ENCODE peak calls at places on chromosome 12, in nine cellular contexts. V, A, H, B, U, E, G, S and K are unnamed samples.

GRCh38 chr12:93776581-93777018 is 99.4 kb downstream of the CRADD start:
- DNase-seq in V (no peak), A (peak; percentile 80), H (no peak), B (no peak), U (no peak), E (no peak), G (no peak), S (no peak), K (peak; percentile 50)

GRCh38 chr12:47393403-47393790 is 312.4 kb downstream of the RPAP3 start:
- DNase-seq in V (no peak), A (no peak), H (no peak), B (no peak), U (no peak), E (no peak), G (no peak), S (no peak), K (no peak)

GRCh38 chr12:80325167-80325959 is 118.7 kb upstream of the PTPRQ start:
- DNase-seq in V (no peak), A (no peak), H (no peak), B (no peak), U (no peak), E (no peak), G (no peak), S (no peak), K (no peak)

GRCh38 chr12:126607867-126608266 is 1542.6 kb downstream of the AACS start:
- DNase-seq in V (no peak), A (no peak), H (no peak), B (no peak), U (no peak), E (no peak), G (no peak), S (no peak), K (no peak)

GRCh38 chr12:107318804-107319535 is 225.6 kb upstream of the CRY1 start:
- DNase-seq in V (peak; percentile 59), A (peak; percentile 70), H (peak; percentile 46), B (no peak), U (no peak), E (no peak), G (no peak), S (no peak), K (no peak)

GRCh38 chr12:76451528-76451927 is 103.3 kb upstream of the BBS10 start:
- DNase-seq in V (no peak), A (no peak), H (no peak), B (no peak), U (no peak), E (no peak), G (no peak), S (no peak), K (no peak)

GRCh38 chr12:42609605-42610004 is 20.1 kb upstream of the PRICKLE1 start:
- DNase-seq in V (no peak), A (no peak), H (no peak), B (no peak), U (no peak), E (no peak), G (no peak), S (no peak), K (no peak)

GRCh38 chr12:82740129-82741000 is 53.7 kb downstream of the TMTC2 start:
- DNase-seq in V (peak; percentile 53), A (peak; percentile 91), H (peak; percentile 8), B (no peak), U (no peak), E (no peak), G (no peak), S (no peak), K (no peak)

GRCh38 chr12:111467862-111468245 is 62.1 kb downstream of the SH2B3 start:
- DNase-seq in V (no peak), A (no peak), H (no peak), B (no peak), U (no peak), E (no peak), G (no peak), S (no peak), K (no peak)

GRCh38 chr12:131388164-131388795 is 322.6 kb upstream of the SFSWAP start:
- DNase-seq in V (no peak), A (no peak), H (no peak), B (no peak), U (no peak), E (no peak), G (no peak), S (no peak), K (peak; percentile 5)

GRCh38 chr12:132673288-132674179 is 13.6 kb downstream of the POLE start:
- DNase-seq in V (no peak), A (no peak), H (no peak), B (no peak), U (no peak), E (no peak), G (no peak), S (no peak), K (no peak)

GRCh38 chr12:57609781-57610552 is 1.3 kb upstream of the ARHGEF25 start:
- DNase-seq in V (no peak), A (no peak), H (no peak), B (no peak), U (no peak), E (no peak), G (no peak), S (no peak), K (no peak)

GRCh38 chr12:63882844-63883243 is 38.3 kb downstream of the SRGAP1 start:
- DNase-seq in V (no peak), A (no peak), H (no peak), B (no peak), U (no peak), E (no peak), G (no peak), S (no peak), K (no peak)

GRCh38 chr12:49511410-49511809 is 27.4 kb upstream of the KCNH3 start:
- DNase-seq in V (no peak), A (no peak), H (peak; percentile 42), B (no peak), U (no peak), E (no peak), G (no peak), S (no peak), K (no peak)

GRCh38 chr12:18267427-18267826 is 6.1 kb downstream of the PIK3C2G start:
- DNase-seq in V (no peak), A (no peak), H (no peak), B (no peak), U (no peak), E (no peak), G (no peak), S (no peak), K (no peak)

GRCh38 chr12:124680863-124681778 is 113.7 kb upstream of the NCOR2 start:
- DNase-seq in V (peak; percentile 99), A (peak; percentile 75), H (peak; percentile 86), B (peak; percentile 54), U (no peak), E (no peak), G (peak; percentile 88), S (no peak), K (no peak)

GRCh38 chr12:46825526-46826414 is at the start of gene SLC38A4:
- DNase-seq in V (no peak), A (peak; percentile 35), H (peak; percentile 46), B (peak; percentile 35), U (no peak), E (no peak), G (no peak), S (no peak), K (no peak)

GRCh38 chr12:66633676-66634075 is 45.2 kb downstream of the GRIP1 start:
- DNase-seq in V (no peak), A (peak; percentile 33), H (no peak), B (no peak), U (no peak), E (no peak), G (no peak), S (no peak), K (no peak)

GRCh38 chr12:82430541-82431145 is 72.3 kb downstream of the METTL25 start:
- DNase-seq in V (no peak), A (no peak), H (no peak), B (no peak), U (no peak), E (no peak), G (no peak), S (no peak), K (no peak)

GRCh38 chr12:128784030-128784770 is 39.6 kb downstream of the SLC15A4 start:
- DNase-seq in V (no peak), A (peak; percentile 77), H (no peak), B (no peak), U (no peak), E (no peak), G (no peak), S (no peak), K (no peak)

GRCh38 chr12:110403975-110404675 is 617 bp upstream of the ANAPC7 start:
- DNase-seq in V (peak; percentile 88), A (peak; percentile 69), H (peak; percentile 65), B (peak; percentile 70), U (peak; percentile 74), E (peak; percentile 77), G (peak; percentile 64), S (peak; percentile 2), K (peak; percentile 46)

GRCh38 chr12:8947737-8948136 is 1.7 kb downstream of the M6PR start:
- DNase-seq in V (peak; percentile 51), A (no peak), H (no peak), B (no peak), U (no peak), E (no peak), G (no peak), S (no peak), K (no peak)

GRCh38 chr12:89138048-89138852 is 214.1 kb downstream of the DUSP6 start:
- DNase-seq in V (no peak), A (peak; percentile 17), H (no peak), B (no peak), U (no peak), E (no peak), G (no peak), S (no peak), K (no peak)

GRCh38 chr12:45670339-45671065 is 59.0 kb upstream of the ARID2 start:
- DNase-seq in V (peak; percentile 93), A (no peak), H (no peak), B (no peak), U (no peak), E (peak; percentile 14), G (peak; percentile 95), S (no peak), K (no peak)

GRCh38 chr12:107523760-107524558 is 161.6 kb upstream of the PWP1 start:
- DNase-seq in V (no peak), A (no peak), H (no peak), B (no peak), U (no peak), E (no peak), G (no peak), S (no peak), K (no peak)

GRCh38 chr12:12384601-12385321 is 27.9 kb downstream of the BORCS5 start:
- DNase-seq in V (peak; percentile 42), A (peak; percentile 40), H (no peak), B (no peak), U (no peak), E (peak; percentile 18), G (no peak), S (no peak), K (peak; percentile 19)

GRCh38 chr12:1836854-1837411 is 16.6 kb downstream of the LRTM2 start:
- DNase-seq in V (no peak), A (no peak), H (no peak), B (no peak), U (no peak), E (no peak), G (no peak), S (no peak), K (peak; percentile 37)

GRCh38 chr12:111758120-111758561 is 8.6 kb upstream of the ALDH2 start:
- DNase-seq in V (peak; percentile 100), A (no peak), H (no peak), B (no peak), U (no peak), E (no peak), G (no peak), S (no peak), K (no peak)

GRCh38 chr12:48996794-48997718 is 2.1 kb downstream of the DDN start:
- DNase-seq in V (peak; percentile 87), A (peak; percentile 67), H (no peak), B (peak; percentile 81), U (peak; percentile 55), E (peak; percentile 59), G (peak; percentile 82), S (peak; percentile 27), K (peak; percentile 69)

GRCh38 chr12:2739832-2740641 is 54.7 kb upstream of the FKBP4 start:
- DNase-seq in V (no peak), A (peak; percentile 32), H (peak; percentile 42), B (peak; percentile 34), U (no peak), E (no peak), G (no peak), S (no peak), K (peak; percentile 9)

GRCh38 chr12:15662303-15662980 is 126.7 kb downstream of the EPS8 start:
- DNase-seq in V (no peak), A (peak; percentile 91), H (peak; percentile 6), B (no peak), U (no peak), E (no peak), G (no peak), S (no peak), K (no peak)